ENCODE peak calls at places on chromosomes 16 and 17, in ten cellular contexts. R is central memory CD8-positive, alpha-beta T cell; I is upper lobe of left lung; X is activated naive CD8-positive, alpha-beta T cell treated with anti-CD3 and anti-CD28 coated beads, Interleukin-2, amount 10 ng/mL, durations not matched to agents 7 days and 5 days; G is activated CD4-positive, alpha-beta T cell treated with anti-CD3 and anti-CD28 coated beads for 36 hours; D is lower lobe of right lung; Z is left cardiac atrium; T is aorta; O is natural killer cell; Q is psoas muscle. N is an unnamed sample.

GRCh38 chr17:10585529-10585928 is 36.1 kb upstream of the MYH2 start:
- ATAC-seq in R (no peak), I (no peak), X (no peak), G (no peak), D (no peak), Z (no peak), T (no peak), O (no peak), Q (peak; percentile 72), N (no peak)

GRCh38 chr16:69520800-69521602 is 44.8 kb upstream of the NFAT5 start:
- ATAC-seq in R (no peak), I (no peak), X (peak; percentile 88), G (peak; percentile 83), D (no peak), Z (no peak), T (no peak), O (peak; percentile 24), Q (no peak), N (no peak)

GRCh38 chr17:35160354-35161201 is 13.0 kb downstream of the UNC45B start:
- ATAC-seq in R (peak; percentile 86), I (no peak), X (peak; percentile 57), G (peak; percentile 65), D (peak; percentile 44), Z (no peak), T (no peak), O (peak; percentile 69), Q (no peak), N (no peak)

GRCh38 chr17:40068917-40069750 is 6.4 kb downstream of the THRA start:
- ATAC-seq in R (peak; percentile 61), I (peak; percentile 4), X (peak; percentile 77), G (peak; percentile 76), D (peak; percentile 50), Z (peak; percentile 55), T (peak; percentile 77), O (peak; percentile 67), Q (peak; percentile 66), N (peak; percentile 77)

GRCh38 chr16:50667497-50668367 is 13.4 kb downstream of the SNX20 start:
- ATAC-seq in R (no peak), I (no peak), X (peak; percentile 25), G (no peak), D (no peak), Z (no peak), T (no peak), O (no peak), Q (peak; percentile 53), N (no peak)

GRCh38 chr17:65799454-65799853 is 238.0 kb upstream of the AXIN2 start:
- ATAC-seq in R (no peak), I (no peak), X (no peak), G (peak; percentile 87), D (no peak), Z (no peak), T (no peak), O (no peak), Q (no peak), N (no peak)

GRCh38 chr17:4858068-4858879 is 25.1 kb downstream of the MINK1 start:
- ATAC-seq in R (no peak), I (no peak), X (no peak), G (no peak), D (peak; percentile 37), Z (peak; percentile 69), T (peak; percentile 55), O (no peak), Q (no peak), N (peak; percentile 53)

GRCh38 chr17:82552580-82552979 is 33.0 kb downstream of the FOXK2 start:
- ATAC-seq in R (no peak), I (no peak), X (no peak), G (no peak), D (no peak), Z (no peak), T (no peak), O (no peak), Q (no peak), N (no peak)

GRCh38 chr17:45093444-45094110 is 32.5 kb downstream of the NMT1 start:
- ATAC-seq in R (no peak), I (peak; percentile 52), X (no peak), G (no peak), D (peak; percentile 55), Z (peak; percentile 52), T (peak; percentile 69), O (no peak), Q (peak; percentile 73), N (peak; percentile 76)

GRCh38 chr17:82126479-82127314 is 28.7 kb upstream of the FASN start:
- ATAC-seq in R (peak; percentile 88), I (peak; percentile 28), X (peak; percentile 89), G (peak; percentile 92), D (peak; percentile 40), Z (no peak), T (no peak), O (peak; percentile 76), Q (no peak), N (no peak)

GRCh38 chr17:43430936-43431649 is 32.3 kb downstream of the ARL4D start:
- ATAC-seq in R (no peak), I (no peak), X (no peak), G (no peak), D (no peak), Z (no peak), T (peak; percentile 7), O (no peak), Q (no peak), N (no peak)

GRCh38 chr16:57938484-57938883 is 32.4 kb downstream of the CNGB1 start:
- ATAC-seq in R (no peak), I (no peak), X (no peak), G (no peak), D (no peak), Z (no peak), T (no peak), O (no peak), Q (no peak), N (no peak)

GRCh38 chr17:38510424-38511125 is 82.3 kb downstream of the ARHGAP23 start:
- ATAC-seq in R (no peak), I (no peak), X (peak; percentile 24), G (peak; percentile 18), D (no peak), Z (peak; percentile 22), T (no peak), O (peak; percentile 43), Q (peak; percentile 27), N (peak; percentile 59)

GRCh38 chr16:27237229-27238015 is 31.1 kb downstream of the NSMCE1 start:
- ATAC-seq in R (peak; percentile 62), I (peak; percentile 8), X (peak; percentile 62), G (peak; percentile 78), D (peak; percentile 49), Z (peak; percentile 11), T (no peak), O (peak; percentile 71), Q (no peak), N (no peak)

GRCh38 chr16:80803341-80804060 is 897 bp downstream of the CDYL2 start:
- ATAC-seq in R (peak; percentile 48), I (peak; percentile 42), X (peak; percentile 27), G (peak; percentile 10), D (peak; percentile 55), Z (peak; percentile 38), T (no peak), O (peak; percentile 18), Q (no peak), N (no peak)

GRCh38 chr16:23929237-23929636 is 93.5 kb downstream of the PRKCB start:
- ATAC-seq in R (no peak), I (no peak), X (no peak), G (no peak), D (no peak), Z (no peak), T (no peak), O (no peak), Q (no peak), N (no peak)